ENCODE peak calls at places on chromosome 3, in seven cellular contexts. One of them, this sample, is unnamed.

GRCh38 chr3:71416868-71417267 is 166.7 kb downstream of the FOXP1 start:
- DNase-seq in A549: peak
- DNase-seq in tibial nerve: no peak
- DNase-seq in sigmoid colon: no peak
- DNase-seq in GM12878: no peak
- DNase-seq in transverse colon: no peak
- DNase-seq in SK-N-SH: no peak
- DNase-seq in this sample: no peak

GRCh38 chr3:48562367-48563095 is 1.1 kb downstream of the UCN2 start:
- DNase-seq in SK-N-SH: peak
- DNase-seq in transverse colon: no peak
- DNase-seq in A549: no peak
- DNase-seq in GM12878: no peak
- DNase-seq in tibial nerve: no peak
- DNase-seq in sigmoid colon: no peak
- DNase-seq in this sample: no peak

GRCh38 chr3:36969540-36970432 is 23.1 kb downstream of the EPM2AIP1 start:
- DNase-seq in GM12878: peak
- DNase-seq in A549: peak
- DNase-seq in SK-N-SH: peak
- DNase-seq in sigmoid colon: no peak
- DNase-seq in transverse colon: no peak
- DNase-seq in tibial nerve: no peak
- DNase-seq in this sample: no peak

GRCh38 chr3:13627681-13628080 is 78.8 kb downstream of the FBLN2 start:
- DNase-seq in A549: no peak
- DNase-seq in tibial nerve: no peak
- DNase-seq in transverse colon: no peak
- DNase-seq in GM12878: no peak
- DNase-seq in SK-N-SH: no peak
- DNase-seq in sigmoid colon: no peak
- DNase-seq in this sample: no peak

GRCh38 chr3:13069495-13069894 is 3.7 kb downstream of the IQSEC1 start:
- DNase-seq in SK-N-SH: no peak
- DNase-seq in A549: no peak
- DNase-seq in sigmoid colon: no peak
- DNase-seq in transverse colon: peak
- DNase-seq in tibial nerve: no peak
- DNase-seq in GM12878: peak
- DNase-seq in this sample: no peak

GRCh38 chr3:53229171-53229570 is 26.7 kb downstream of the TKT start:
- DNase-seq in A549: no peak
- DNase-seq in SK-N-SH: peak
- DNase-seq in transverse colon: no peak
- DNase-seq in GM12878: no peak
- DNase-seq in sigmoid colon: no peak
- DNase-seq in tibial nerve: no peak
- DNase-seq in this sample: no peak

GRCh38 chr3:195097331-195098255 is 173.4 kb downstream of the XXYLT1 start:
- DNase-seq in SK-N-SH: no peak
- DNase-seq in sigmoid colon: no peak
- DNase-seq in GM12878: no peak
- DNase-seq in A549: no peak
- DNase-seq in transverse colon: no peak
- DNase-seq in tibial nerve: no peak
- DNase-seq in this sample: no peak

GRCh38 chr3:62832569-62832968 is 42.6 kb downstream of the CADPS start:
- DNase-seq in tibial nerve: no peak
- DNase-seq in transverse colon: no peak
- DNase-seq in sigmoid colon: no peak
- DNase-seq in SK-N-SH: no peak
- DNase-seq in GM12878: no peak
- DNase-seq in A549: no peak
- DNase-seq in this sample: no peak

GRCh38 chr3:129615751-129616281 is 9.3 kb upstream of the PLXND1 start:
- DNase-seq in SK-N-SH: no peak
- DNase-seq in transverse colon: no peak
- DNase-seq in tibial nerve: no peak
- DNase-seq in sigmoid colon: peak
- DNase-seq in GM12878: no peak
- DNase-seq in A549: no peak
- DNase-seq in this sample: no peak

GRCh38 chr3:187039723-187040414 is 99.4 kb downstream of the RPL39L start:
- DNase-seq in sigmoid colon: no peak
- DNase-seq in SK-N-SH: no peak
- DNase-seq in GM12878: no peak
- DNase-seq in tibial nerve: no peak
- DNase-seq in transverse colon: peak
- DNase-seq in A549: no peak
- DNase-seq in this sample: no peak
- H3K4me3 ChIP-seq in sigmoid colon: no peak
- H3K4me3 ChIP-seq in SK-N-SH: no peak
- H3K4me3 ChIP-seq in GM12878: no peak
- H3K4me3 ChIP-seq in tibial nerve: no peak
- H3K4me3 ChIP-seq in transverse colon: no peak
- H3K4me3 ChIP-seq in A549: no peak
- H3K4me3 ChIP-seq in this sample: no peak

GRCh38 chr3:114643342-114643741 is 349.5 kb downstream of the TIGIT start:
- DNase-seq in SK-N-SH: no peak
- DNase-seq in A549: no peak
- DNase-seq in transverse colon: no peak
- DNase-seq in sigmoid colon: no peak
- DNase-seq in GM12878: no peak
- DNase-seq in tibial nerve: no peak
- DNase-seq in this sample: no peak

GRCh38 chr3:114640126-114640525 is 346.3 kb downstream of the TIGIT start:
- DNase-seq in A549: no peak
- DNase-seq in transverse colon: no peak
- DNase-seq in tibial nerve: no peak
- DNase-seq in sigmoid colon: no peak
- DNase-seq in SK-N-SH: no peak
- DNase-seq in GM12878: no peak
- DNase-seq in this sample: no peak

GRCh38 chr3:114634635-114635034 is 340.8 kb downstream of the TIGIT start:
- DNase-seq in transverse colon: no peak
- DNase-seq in A549: no peak
- DNase-seq in GM12878: no peak
- DNase-seq in tibial nerve: no peak
- DNase-seq in SK-N-SH: no peak
- DNase-seq in sigmoid colon: no peak
- DNase-seq in this sample: no peak

GRCh38 chr3:114635878-114636277 is 342.1 kb downstream of the TIGIT start:
- DNase-seq in GM12878: no peak
- DNase-seq in A549: no peak
- DNase-seq in sigmoid colon: no peak
- DNase-seq in transverse colon: no peak
- DNase-seq in SK-N-SH: no peak
- DNase-seq in tibial nerve: no peak
- DNase-seq in this sample: no peak

GRCh38 chr3:114639171-114639570 is 345.3 kb downstream of the TIGIT start:
- DNase-seq in tibial nerve: no peak
- DNase-seq in transverse colon: no peak
- DNase-seq in A549: no peak
- DNase-seq in GM12878: no peak
- DNase-seq in SK-N-SH: no peak
- DNase-seq in sigmoid colon: no peak
- DNase-seq in this sample: no peak
- TF ChIP-seq EP300 in tibial nerve: no peak
- TF ChIP-seq EP300 in transverse colon: no peak
- TF ChIP-seq EP300 in A549: no peak
- TF ChIP-seq EP300 in GM12878: no peak
- TF ChIP-seq EP300 in SK-N-SH: no peak
- TF ChIP-seq EP300 in sigmoid colon: no peak
- TF ChIP-seq EP300 in this sample: no peak

GRCh38 chr3:541328-541727 is 344.8 kb downstream of the CHL1 start:
- DNase-seq in GM12878: no peak
- DNase-seq in SK-N-SH: no peak
- DNase-seq in transverse colon: no peak
- DNase-seq in tibial nerve: no peak
- DNase-seq in A549: no peak
- DNase-seq in sigmoid colon: no peak
- DNase-seq in this sample: no peak

GRCh38 chr3:536417-536813 is 339.9 kb downstream of the CHL1 start:
- DNase-seq in tibial nerve: no peak
- DNase-seq in GM12878: no peak
- DNase-seq in A549: no peak
- DNase-seq in SK-N-SH: no peak
- DNase-seq in sigmoid colon: no peak
- DNase-seq in transverse colon: no peak
- DNase-seq in this sample: no peak

GRCh38 chr3:535566-536416 is 339.2 kb downstream of the CHL1 start:
- DNase-seq in SK-N-SH: peak
- DNase-seq in sigmoid colon: peak
- DNase-seq in tibial nerve: no peak
- DNase-seq in A549: peak
- DNase-seq in GM12878: no peak
- DNase-seq in transverse colon: peak
- DNase-seq in this sample: no peak
- H3K4me3 ChIP-seq in SK-N-SH: peak
- H3K4me3 ChIP-seq in sigmoid colon: peak
- H3K4me3 ChIP-seq in tibial nerve: peak
- H3K4me3 ChIP-seq in A549: no peak
- H3K4me3 ChIP-seq in GM12878: no peak
- H3K4me3 ChIP-seq in transverse colon: peak
- H3K4me3 ChIP-seq in this sample: peak

GRCh38 chr3:158773166-158773565 is 28.7 kb upstream of the MFSD1 start:
- DNase-seq in GM12878: no peak
- DNase-seq in tibial nerve: no peak
- DNase-seq in SK-N-SH: no peak
- DNase-seq in A549: no peak
- DNase-seq in transverse colon: no peak
- DNase-seq in sigmoid colon: no peak
- DNase-seq in this sample: no peak
- TF ChIP-seq EP300 in GM12878: no peak
- TF ChIP-seq EP300 in tibial nerve: no peak
- TF ChIP-seq EP300 in SK-N-SH: no peak
- TF ChIP-seq EP300 in A549: no peak
- TF ChIP-seq EP300 in transverse colon: no peak
- TF ChIP-seq EP300 in sigmoid colon: no peak
- TF ChIP-seq EP300 in this sample: no peak

DNA sequence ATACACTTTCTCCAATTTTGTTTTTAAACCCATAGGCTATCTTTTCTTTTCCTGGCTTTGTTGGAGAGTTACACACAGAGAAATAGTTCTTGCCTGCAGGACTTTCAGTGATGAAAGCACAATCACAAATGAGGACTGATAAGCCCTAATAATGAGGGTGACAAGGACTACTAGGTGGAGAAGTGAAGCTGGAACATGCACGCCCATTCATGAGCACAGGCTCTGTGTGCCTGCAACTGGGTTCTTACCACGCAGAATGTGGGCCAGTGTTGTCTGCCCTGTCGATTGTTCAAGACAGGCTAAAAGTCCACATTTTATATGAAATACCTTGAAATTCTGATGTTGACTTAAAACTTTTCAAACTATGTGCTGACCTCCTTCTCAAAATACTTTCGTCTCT is 162.3 kb upstream of the STRIT1 start:
- DNase-seq in transverse colon: no peak
- DNase-seq in sigmoid colon: no peak
- DNase-seq in tibial nerve: no peak
- DNase-seq in GM12878: no peak
- DNase-seq in SK-N-SH: no peak
- DNase-seq in A549: no peak
- DNase-seq in this sample: no peak
- H3K4me3 ChIP-seq in transverse colon: no peak
- H3K4me3 ChIP-seq in sigmoid colon: no peak
- H3K4me3 ChIP-seq in tibial nerve: no peak
- H3K4me3 ChIP-seq in GM12878: no peak
- H3K4me3 ChIP-seq in SK-N-SH: no peak
- H3K4me3 ChIP-seq in A549: no peak
- H3K4me3 ChIP-seq in this sample: no peak

DNA sequence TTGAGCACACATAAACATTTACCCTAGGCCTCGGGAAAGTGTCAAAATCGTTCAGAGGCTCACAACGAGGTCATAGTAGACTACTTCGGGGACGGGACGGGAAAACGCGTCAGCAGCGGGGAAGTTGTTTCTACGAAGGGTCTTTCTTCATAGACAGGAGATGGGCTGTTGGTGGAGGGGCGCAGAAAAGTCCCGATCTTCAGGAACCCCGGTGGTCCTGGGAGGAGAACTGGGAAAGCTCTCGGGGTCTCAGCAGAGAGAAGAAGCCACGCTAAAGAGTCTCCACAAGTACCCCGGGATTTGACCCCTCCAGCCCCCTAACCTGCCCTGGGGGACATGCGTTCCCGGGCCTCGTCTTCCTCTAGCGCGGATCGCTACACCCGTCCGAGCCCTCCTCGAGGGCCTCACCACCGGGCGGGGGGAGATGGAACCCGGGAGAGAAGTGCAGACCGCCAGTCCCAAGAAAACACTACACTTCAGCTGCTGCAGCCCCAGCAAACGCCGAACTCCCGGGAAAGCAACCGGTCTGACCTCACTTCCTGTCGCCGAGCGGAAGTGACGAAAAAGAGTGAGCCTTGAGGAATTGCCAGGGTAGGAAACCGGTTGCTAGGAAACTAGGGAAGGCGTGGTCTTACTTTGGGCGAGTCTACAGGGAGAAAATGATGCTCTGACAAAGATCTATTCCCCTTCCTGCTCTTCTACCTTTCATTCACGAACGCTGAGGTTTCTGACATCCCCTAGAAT is at the start of gene PIK3R4:
- DNase-seq in sigmoid colon: peak
- DNase-seq in GM12878: peak
- DNase-seq in SK-N-SH: peak
- DNase-seq in tibial nerve: peak
- DNase-seq in A549: peak
- DNase-seq in transverse colon: peak
- DNase-seq in this sample: peak
- TF ChIP-seq EP300 in sigmoid colon: no peak
- TF ChIP-seq EP300 in GM12878: no peak
- TF ChIP-seq EP300 in SK-N-SH: no peak
- TF ChIP-seq EP300 in tibial nerve: peak
- TF ChIP-seq EP300 in A549: no peak
- TF ChIP-seq EP300 in transverse colon: no peak
- TF ChIP-seq EP300 in this sample: no peak

DNA sequence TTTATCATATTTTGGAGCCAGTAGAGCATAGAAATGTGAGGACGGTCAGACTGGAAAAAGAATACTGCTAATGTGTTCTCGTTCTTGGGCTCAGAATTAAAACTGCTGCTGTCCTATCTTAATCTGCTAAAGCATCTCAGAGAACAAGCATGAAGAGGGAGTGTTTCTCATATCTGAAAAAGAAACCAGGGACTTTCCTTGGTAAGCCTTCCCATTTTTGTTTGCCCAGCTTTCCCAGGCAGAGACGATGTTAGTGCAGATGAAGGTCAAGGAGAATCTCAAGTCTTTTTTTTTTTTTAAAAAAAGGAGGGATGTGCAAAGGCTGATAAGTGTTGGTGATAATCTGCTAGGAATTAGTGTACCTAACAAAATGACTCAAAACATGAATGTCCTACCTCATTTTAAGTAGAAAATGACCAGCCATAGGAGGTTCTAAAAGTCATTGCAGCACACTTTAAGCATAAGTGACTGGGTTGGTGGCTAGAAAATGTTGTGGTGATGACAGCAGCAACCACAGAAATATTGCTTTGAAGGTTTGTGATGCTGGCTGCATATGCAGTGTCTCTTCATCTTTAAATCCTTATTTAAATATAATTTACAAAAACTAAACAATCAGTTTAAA is 55.1 kb downstream of the CMSS1 start:
- DNase-seq in A549: no peak
- DNase-seq in tibial nerve: no peak
- DNase-seq in SK-N-SH: no peak
- DNase-seq in GM12878: peak
- DNase-seq in transverse colon: no peak
- DNase-seq in sigmoid colon: no peak
- DNase-seq in this sample: no peak
- H3K4me3 ChIP-seq in A549: no peak
- H3K4me3 ChIP-seq in tibial nerve: no peak
- H3K4me3 ChIP-seq in SK-N-SH: peak
- H3K4me3 ChIP-seq in GM12878: peak
- H3K4me3 ChIP-seq in transverse colon: no peak
- H3K4me3 ChIP-seq in sigmoid colon: peak
- H3K4me3 ChIP-seq in this sample: peak